ENCODE peak calls at places on chromosome 13, in four cellular contexts. H is AG10803; T is NCI-H1417; V is stimulated activated CD4-positive, alpha-beta T cell treated with anti-CD3 and anti-CD28 coated beads, TNF-alpha, amount 100 ng/mL, for 1 hour. G is an unnamed sample.

GRCh38 chr13:24923305-24923640 is 159.3 kb downstream of the RNF17 start:
- DNase-seq in H (peak), T (no peak), V (no peak), G (peak)

GRCh38 chr13:58946274-58946673 is 1217.5 kb downstream of the DIAPH3 start:
- DNase-seq in H (no peak), T (no peak), V (no peak), G (no peak)

GRCh38 chr13:113152894-113153809 is 5.3 kb upstream of the PROZ start:
- DNase-seq in H (no peak), T (peak), V (no peak), G (no peak)

GRCh38 chr13:75760182-75760981 is 124.3 kb downstream of the LMO7 start:
- DNase-seq in H (no peak), T (peak), V (no peak), G (no peak)

GRCh38 chr13:27131202-27131623 is 40.4 kb downstream of the USP12 start:
- DNase-seq in H (no peak), T (no peak), V (peak), G (no peak)

GRCh38 chr13:85379991-85380390 is 419.2 kb downstream of the SLITRK6 start:
- DNase-seq in H (no peak), T (no peak), V (no peak), G (no peak)

GRCh38 chr13:100826441-100826840 is 151.8 kb upstream of the TMTC4 start:
- DNase-seq in H (no peak), T (no peak), V (no peak), G (no peak)

GRCh38 chr13:71685072-71685471 is 181.9 kb downstream of the DACH1 start:
- DNase-seq in H (no peak), T (no peak), V (no peak), G (no peak)

GRCh38 chr13:83876546-83876945 is 5.7 kb downstream of the SLITRK1 start:
- DNase-seq in H (no peak), T (no peak), V (no peak), G (no peak)

GRCh38 chr13:29676941-29677452 is 81.5 kb upstream of the SLC7A1 start:
- DNase-seq in H (peak), T (no peak), V (no peak), G (no peak)

G was measured in NCI-H2227 treated with DMSO at 0.1 percent for 48 hours.